ENCODE peak calls at places on chromosomes 12 and 14, in five cellular contexts. One of them, this sample, is unnamed.

GRCh38 chr14:33556382-33557121 is 394.3 kb downstream of the EGLN3 start:
- DNase-seq in H1: no peak
- DNase-seq in neuronal stem cell: no peak
- DNase-seq in IMR-90: no peak
- DNase-seq in H9: no peak
- DNase-seq in this sample: peak

GRCh38 chr12:54759751-54760150 is 94.6 kb upstream of the MUCL1 start:
- DNase-seq in H9: peak
- DNase-seq in neuronal stem cell: peak
- DNase-seq in H1: peak
- DNase-seq in IMR-90: peak
- DNase-seq in this sample: peak

GRCh38 chr14:24442240-24443052 is at the start of gene SDR39U1:
- DNase-seq in H1: peak
- DNase-seq in IMR-90: peak
- DNase-seq in neuronal stem cell: peak
- DNase-seq in H9: peak
- DNase-seq in this sample: peak

GRCh38 chr14:69999246-69999645 is 120.0 kb downstream of the SMOC1 start:
- DNase-seq in H1: no peak
- DNase-seq in neuronal stem cell: no peak
- DNase-seq in H9: no peak
- DNase-seq in IMR-90: peak
- DNase-seq in this sample: peak

GRCh38 chr14:55356913-55357312 is 54.7 kb downstream of the ATG14 start:
- DNase-seq in H1: no peak
- DNase-seq in neuronal stem cell: no peak
- DNase-seq in IMR-90: no peak
- DNase-seq in H9: no peak
- DNase-seq in this sample: no peak

GRCh38 chr14:58638231-58639205 is 756 bp downstream of the DACT1 start:
- DNase-seq in neuronal stem cell: peak
- DNase-seq in H9: peak
- DNase-seq in IMR-90: peak
- DNase-seq in H1: no peak
- DNase-seq in this sample: peak

GRCh38 chr12:47938093-47938492 is 25.3 kb upstream of the TMEM106C start:
- DNase-seq in neuronal stem cell: no peak
- DNase-seq in H9: no peak
- DNase-seq in H1: no peak
- DNase-seq in IMR-90: peak
- DNase-seq in this sample: peak

GRCh38 chr12:23757541-23757962 is 191.9 kb downstream of the SOX5 start:
- DNase-seq in IMR-90: no peak
- DNase-seq in neuronal stem cell: peak
- DNase-seq in H9: peak
- DNase-seq in H1: no peak
- DNase-seq in this sample: no peak

GRCh38 chr12:69639400-69640016 is 28.8 kb upstream of the LRRC10 start:
- DNase-seq in IMR-90: peak
- DNase-seq in H9: peak
- DNase-seq in H1: peak
- DNase-seq in neuronal stem cell: peak
- DNase-seq in this sample: peak

GRCh38 chr12:2344476-2344875 is 291.7 kb downstream of the CACNA1C start:
- DNase-seq in neuronal stem cell: no peak
- DNase-seq in H1: no peak
- DNase-seq in IMR-90: no peak
- DNase-seq in H9: no peak
- DNase-seq in this sample: no peak

GRCh38 chr12:11661491-11662085 is 12.1 kb downstream of the ETV6 start:
- DNase-seq in H1: no peak
- DNase-seq in neuronal stem cell: no peak
- DNase-seq in H9: no peak
- DNase-seq in IMR-90: no peak
- DNase-seq in this sample: no peak

GRCh38 chr14:72544615-72545387 is 349.1 kb downstream of the DPF3 start:
- DNase-seq in IMR-90: no peak
- DNase-seq in neuronal stem cell: peak
- DNase-seq in H9: peak
- DNase-seq in H1: peak
- DNase-seq in this sample: no peak

DNA sequence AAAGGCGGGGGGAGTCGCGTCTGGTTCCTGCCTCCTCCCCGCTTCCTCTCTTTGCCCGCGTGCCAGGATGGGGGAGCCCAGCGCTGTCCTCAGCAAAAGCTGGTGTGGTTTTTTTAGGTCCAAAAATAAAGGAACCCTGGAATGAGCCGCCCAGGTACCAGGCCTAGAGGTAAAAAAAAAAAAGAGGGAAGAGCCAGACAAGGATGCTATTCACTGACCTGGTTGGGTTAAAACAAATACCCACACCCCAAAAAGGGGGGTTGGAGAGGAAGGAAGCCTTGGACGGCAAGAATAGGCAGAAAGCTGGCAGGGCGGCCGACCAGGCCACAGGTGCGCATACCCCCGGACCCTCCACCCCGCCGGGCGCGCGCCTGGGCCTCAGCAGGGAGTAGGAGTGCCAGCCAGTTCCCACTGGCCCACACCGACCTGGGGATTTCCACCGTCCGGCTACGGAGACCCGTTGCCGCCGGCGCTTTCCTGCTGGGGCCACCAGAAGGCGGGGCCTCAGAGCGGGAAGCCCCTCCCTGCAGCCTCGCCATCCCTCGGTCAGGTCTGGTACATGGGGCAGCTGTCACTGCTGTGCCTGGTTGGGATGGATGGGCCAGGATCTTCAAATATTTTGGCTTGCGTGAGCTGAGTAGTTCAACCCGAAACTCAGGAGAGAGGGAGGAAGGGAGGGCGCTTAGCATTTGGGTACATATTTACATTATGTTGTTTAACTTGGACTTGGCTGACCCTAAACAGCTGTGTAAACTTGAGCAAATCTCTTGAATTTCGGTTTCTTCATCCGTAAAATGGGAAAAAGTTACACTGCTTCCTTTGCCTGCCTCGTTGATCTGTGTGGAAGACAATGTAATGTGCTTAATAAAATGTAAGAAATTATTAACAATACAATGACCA is 5.4 kb upstream of the IRF2BPL start:
- DNase-seq in IMR-90: peak
- DNase-seq in H1: no peak
- DNase-seq in H9: peak
- DNase-seq in neuronal stem cell: peak
- DNase-seq in this sample: peak
- H2BK15ac ChIP-seq in IMR-90: peak
- H2BK15ac ChIP-seq in H1: no peak
- H2BK15ac ChIP-seq in H9: no peak
- H2BK15ac ChIP-seq in neuronal stem cell: no peak
- H2BK15ac ChIP-seq in this sample: peak

GRCh38 chr14:68637106-68638021 is 155.5 kb downstream of the ZFP36L1 start:
- DNase-seq in H9: no peak
- DNase-seq in neuronal stem cell: no peak
- DNase-seq in H1: no peak
- DNase-seq in IMR-90: peak
- DNase-seq in this sample: peak

GRCh38 chr14:68639518-68640292 is 153.2 kb downstream of the ZFP36L1 start:
- DNase-seq in neuronal stem cell: no peak
- DNase-seq in IMR-90: no peak
- DNase-seq in H9: no peak
- DNase-seq in H1: no peak
- DNase-seq in this sample: no peak

GRCh38 chr14:68638817-68639517 is 153.9 kb downstream of the ZFP36L1 start:
- DNase-seq in IMR-90: no peak
- DNase-seq in H9: peak
- DNase-seq in H1: no peak
- DNase-seq in neuronal stem cell: no peak
- DNase-seq in this sample: no peak

GRCh38 chr14:68636597-68636996 is 156.3 kb downstream of the ZFP36L1 start:
- DNase-seq in neuronal stem cell: no peak
- DNase-seq in H9: no peak
- DNase-seq in H1: no peak
- DNase-seq in IMR-90: no peak
- DNase-seq in this sample: no peak

GRCh38 chr14:68638056-68638816 is 154.6 kb downstream of the ZFP36L1 start:
- DNase-seq in neuronal stem cell: no peak
- DNase-seq in H1: no peak
- DNase-seq in H9: peak
- DNase-seq in IMR-90: peak
- DNase-seq in this sample: no peak
- H3K14ac ChIP-seq in neuronal stem cell: no peak
- H3K14ac ChIP-seq in H1: no peak
- H3K14ac ChIP-seq in H9: no peak
- H3K14ac ChIP-seq in IMR-90: peak
- H3K14ac ChIP-seq in this sample: peak

GRCh38 chr12:62635630-62636029 is 169.0 kb downstream of the MON2 start:
- DNase-seq in H9: no peak
- DNase-seq in H1: no peak
- DNase-seq in neuronal stem cell: no peak
- DNase-seq in IMR-90: no peak
- DNase-seq in this sample: no peak
- H2BK15ac ChIP-seq in H9: no peak
- H2BK15ac ChIP-seq in H1: no peak
- H2BK15ac ChIP-seq in neuronal stem cell: no peak
- H2BK15ac ChIP-seq in IMR-90: no peak
- H2BK15ac ChIP-seq in this sample: no peak

GRCh38 chr12:108825205-108825950 is 32.0 kb downstream of the SSH1 start:
- DNase-seq in IMR-90: peak
- DNase-seq in neuronal stem cell: no peak
- DNase-seq in H9: no peak
- DNase-seq in H1: no peak
- DNase-seq in this sample: peak
- H3K14ac ChIP-seq in IMR-90: peak
- H3K14ac ChIP-seq in neuronal stem cell: no peak
- H3K14ac ChIP-seq in H9: no peak
- H3K14ac ChIP-seq in H1: no peak
- H3K14ac ChIP-seq in this sample: no peak

GRCh38 chr12:82723891-82724290 is 37.2 kb downstream of the TMTC2 start:
- DNase-seq in H9: no peak
- DNase-seq in IMR-90: no peak
- DNase-seq in neuronal stem cell: no peak
- DNase-seq in H1: no peak
- DNase-seq in this sample: no peak
- H2BK15ac ChIP-seq in H9: no peak
- H2BK15ac ChIP-seq in IMR-90: no peak
- H2BK15ac ChIP-seq in neuronal stem cell: no peak
- H2BK15ac ChIP-seq in H1: no peak
- H2BK15ac ChIP-seq in this sample: no peak

GRCh38 chr12:6074394-6074793 is 50.1 kb downstream of the VWF start:
- DNase-seq in H1: no peak
- DNase-seq in neuronal stem cell: no peak
- DNase-seq in H9: no peak
- DNase-seq in IMR-90: no peak
- DNase-seq in this sample: no peak

GRCh38 chr12:6073426-6073825 is 51.0 kb downstream of the VWF start:
- DNase-seq in IMR-90: no peak
- DNase-seq in neuronal stem cell: no peak
- DNase-seq in H9: no peak
- DNase-seq in H1: no peak
- DNase-seq in this sample: no peak

GRCh38 chr12:6076776-6077700 is 47.4 kb downstream of the VWF start:
- DNase-seq in H1: no peak
- DNase-seq in IMR-90: no peak
- DNase-seq in neuronal stem cell: no peak
- DNase-seq in H9: no peak
- DNase-seq in this sample: no peak

GRCh38 chr12:6076340-6076739 is 48.1 kb downstream of the VWF start:
- DNase-seq in neuronal stem cell: no peak
- DNase-seq in IMR-90: no peak
- DNase-seq in H1: no peak
- DNase-seq in H9: no peak
- DNase-seq in this sample: no peak

GRCh38 chr12:6074979-6075585 is 49.4 kb downstream of the VWF start:
- DNase-seq in neuronal stem cell: no peak
- DNase-seq in H9: peak
- DNase-seq in IMR-90: no peak
- DNase-seq in H1: no peak
- DNase-seq in this sample: no peak
- H3K14ac ChIP-seq in neuronal stem cell: no peak
- H3K14ac ChIP-seq in H9: peak
- H3K14ac ChIP-seq in IMR-90: peak
- H3K14ac ChIP-seq in H1: no peak
- H3K14ac ChIP-seq in this sample: no peak

DNA sequence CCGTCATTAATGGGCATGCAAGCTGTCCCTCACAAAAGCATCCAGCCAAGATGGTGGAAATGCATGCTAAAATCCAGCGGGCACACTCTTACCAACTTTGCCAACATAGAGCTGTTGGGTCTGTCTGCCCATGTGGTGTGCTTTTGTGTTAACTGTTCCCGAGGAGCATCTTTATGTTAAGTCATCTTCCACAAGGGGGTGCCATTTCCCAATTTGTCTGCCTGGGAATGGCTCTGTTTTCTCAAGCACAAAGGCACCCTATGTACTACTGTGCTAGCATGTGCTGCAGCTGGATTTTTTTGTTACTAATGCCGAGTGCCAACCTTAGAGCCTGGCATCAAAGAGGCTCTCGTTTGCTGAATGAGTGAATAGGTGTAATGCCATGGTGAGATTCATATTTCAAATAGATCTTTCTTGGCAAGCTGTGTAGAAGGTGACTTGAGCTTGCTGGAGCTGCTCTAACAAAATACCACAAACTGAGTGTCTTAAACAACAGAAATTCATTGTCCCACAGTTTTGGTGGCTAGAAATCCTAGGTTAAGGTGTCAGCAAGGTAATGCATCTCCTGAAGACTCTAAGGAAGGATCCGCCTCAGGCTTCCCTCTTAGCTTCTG is 74.3 kb downstream of the TRHDE start:
- DNase-seq in IMR-90: peak
- DNase-seq in neuronal stem cell: peak
- DNase-seq in H1: peak
- DNase-seq in H9: peak
- DNase-seq in this sample: peak
- H2BK15ac ChIP-seq in IMR-90: no peak
- H2BK15ac ChIP-seq in neuronal stem cell: no peak
- H2BK15ac ChIP-seq in H1: no peak
- H2BK15ac ChIP-seq in H9: no peak
- H2BK15ac ChIP-seq in this sample: no peak

GRCh38 chr12:124625867-124626675 is 58.7 kb upstream of the NCOR2 start:
- DNase-seq in IMR-90: peak
- DNase-seq in H1: no peak
- DNase-seq in H9: no peak
- DNase-seq in neuronal stem cell: no peak
- DNase-seq in this sample: peak
- H3K14ac ChIP-seq in IMR-90: peak
- H3K14ac ChIP-seq in H1: no peak
- H3K14ac ChIP-seq in H9: no peak
- H3K14ac ChIP-seq in neuronal stem cell: peak
- H3K14ac ChIP-seq in this sample: peak

This sample was measured in mesenchymal stem cell.